ENCODE peak calls at places on chromosomes 1 and 21, in six cellular contexts. N is OCI-LY7, Q is ovary, H is uterus, Y is hepatocyte, T is cardiac muscle cell. I is an unnamed sample. For H3K36me3 and H3K9me3, the result is how much of the 10 kb centered on the place peaks cover.

GRCh38 chr1:101079341-101079740 is 53.8 kb upstream of the DPH5 start:
- DNase-seq in N (no peak), Q (no peak), H (no peak), Y (no peak), T (no peak), I (no peak)

GRCh38 chr1:240074422-240074821 is 17.3 kb upstream of the FMN2 start:
- DNase-seq in N (no peak), Q (no peak), H (no peak), Y (no peak), T (no peak), I (no peak)

GRCh38 chr1:31515936-31516335 is 60.4 kb upstream of the TINAGL1 start:
- DNase-seq in N (no peak), Q (no peak), H (no peak), Y (no peak), T (no peak), I (no peak)

GRCh38 chr1:11793819-11794218 is 11.9 kb downstream of the MTHFR start:
- DNase-seq in N (no peak), Q (no peak), H (no peak), Y (no peak), T (no peak), I (no peak)

GRCh38 chr1:6352138-6352563 is 41.4 kb downstream of the ACOT7 start:
- DNase-seq in N (no peak), Q (no peak), H (no peak), Y (no peak), T (no peak), I (no peak)

GRCh38 chr1:54721719-54722118 is 6.1 kb downstream of the TTC4 start:
- DNase-seq in N (no peak), Q (no peak), H (no peak), Y (no peak), T (no peak), I (no peak)

GRCh38 chr1:26597629-26598039 is 68.1 kb downstream of the RPS6KA1 start:
- DNase-seq in N (peak), Q (no peak), H (no peak), Y (peak), T (peak), I (no peak)

GRCh38 chr1:7060826-7061225 is 275.6 kb downstream of the CAMTA1 start:
- DNase-seq in N (no peak), Q (no peak), H (no peak), Y (no peak), T (no peak), I (no peak)

GRCh38 chr21:15728046-15728445 is 1.7 kb upstream of the USP25 start:
- DNase-seq in N (no peak), Q (no peak), H (no peak), Y (no peak), T (no peak), I (no peak)

GRCh38 chr21:44365251-44365966 is 12.0 kb downstream of the TRPM2 start:
- DNase-seq in N (no peak), Q (no peak), H (no peak), Y (no peak), T (no peak), I (no peak)

GRCh38 chr1:53737648-53738204 is 1.2 kb downstream of the GLIS1 start:
- DNase-seq in N (no peak), Q (no peak), H (no peak), Y (peak), T (no peak), I (peak)

GRCh38 chr1:204545881-204546280 is 29.7 kb downstream of the MDM4 start:
- DNase-seq in N (no peak), Q (no peak), H (no peak), Y (no peak), T (no peak), I (no peak)

GRCh38 chr21:41817228-41817627 is 50.4 kb upstream of the RIPK4 start:
- DNase-seq in N (peak), Q (peak), H (peak), Y (peak), T (peak), I (no peak)

GRCh38 chr1:66770694-66771093 is 18.4 kb downstream of the DYNLT5 start:
- DNase-seq in N (no peak), Q (no peak), H (no peak), Y (no peak), T (no peak), I (no peak)

GRCh38 chr1:18635070-18635577 is 4.5 kb downstream of the PAX7 start:
- DNase-seq in N (no peak), Q (no peak), H (no peak), Y (no peak), T (no peak), I (no peak)

GRCh38 chr1:6868371-6869001 is 83.2 kb downstream of the CAMTA1 start:
- DNase-seq in N (no peak), Q (no peak), H (no peak), Y (no peak), T (no peak), I (no peak)

GRCh38 chr1:41482906-41483895 is 1.3 kb downstream of the EDN2 start:
- DNase-seq in N (no peak), Q (no peak), H (no peak), Y (no peak), T (no peak), I (no peak)

GRCh38 chr1:155463865-155464264 is 98.7 kb downstream of the ASH1L start:
- DNase-seq in N (no peak), Q (no peak), H (no peak), Y (peak), T (peak), I (no peak)

GRCh38 chr1:213573648-213574009 is 414.1 kb upstream of the PROX1 start:
- DNase-seq in N (no peak), Q (no peak), H (no peak), Y (no peak), T (no peak), I (no peak)

GRCh38 chr1:183812686-183813569 is 8.0 kb downstream of the RGL1 start:
- DNase-seq in N (no peak), Q (no peak), H (no peak), Y (peak), T (peak), I (no peak)

GRCh38 chr1:109620396-109620817 is 770 bp downstream of the AMPD2 start:
- DNase-seq in N (no peak), Q (peak), H (peak), Y (peak), T (peak), I (no peak)

GRCh38 chr1:241235236-241235897 is 121.6 kb downstream of the RGS7 start:
- DNase-seq in N (no peak), Q (no peak), H (no peak), Y (peak), T (no peak), I (no peak)

GRCh38 chr1:33327587-33328325 is 6.9 kb upstream of the A3GALT2 start:
- DNase-seq in N (no peak), Q (no peak), H (peak), Y (peak), T (peak), I (peak)
- H3K36me3 ChIP-seq in N (half or more), Q (under half), H (under half), Y (under half), T (half or more), I (half or more)

DNA sequence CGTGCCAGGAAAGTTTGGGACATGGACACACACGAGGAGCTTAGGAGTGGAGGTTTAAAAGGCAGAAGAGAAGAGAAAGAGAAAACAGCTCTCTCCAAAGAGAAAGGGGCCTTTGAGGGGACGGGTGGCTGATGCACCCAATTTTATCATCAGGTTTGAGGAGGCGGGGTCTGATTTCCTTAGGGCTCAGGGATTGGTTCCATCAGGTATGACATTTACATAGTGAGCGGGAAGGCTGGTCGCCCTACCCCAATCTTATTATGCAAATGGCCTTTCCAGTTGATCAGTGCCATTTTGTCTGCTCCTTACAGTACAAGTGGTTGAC is 749.1 kb upstream of the TPTE start:
- DNase-seq in N (no peak), Q (no peak), H (no peak), Y (no peak), T (no peak), I (no peak)
- H3K9me3 ChIP-seq in N (under half), Q (under half), H (under half), Y (under half), T (under half), I (under half)

GRCh38 chr1:162421258-162422194 is 9.6 kb upstream of the SH2D1B start:
- DNase-seq in N (no peak), Q (no peak), H (no peak), Y (no peak), T (peak), I (no peak)
- H3K27ac ChIP-seq in N (no peak), Q (no peak), H (no peak), Y (no peak), T (no peak), I (no peak)

GRCh38 chr21:34790834-34791233 is 122.0 kb downstream of the CLIC6 start:
- DNase-seq in N (no peak), Q (no peak), H (no peak), Y (no peak), T (no peak), I (no peak)

GRCh38 chr21:34794686-34795085 is 125.9 kb downstream of the CLIC6 start:
- DNase-seq in N (no peak), Q (no peak), H (no peak), Y (no peak), T (no peak), I (no peak)

GRCh38 chr21:34793471-34793870 is 124.7 kb downstream of the CLIC6 start:
- DNase-seq in N (no peak), Q (no peak), H (no peak), Y (no peak), T (no peak), I (no peak)

GRCh38 chr21:34791776-34792503 is 123.1 kb downstream of the CLIC6 start:
- DNase-seq in N (no peak), Q (no peak), H (no peak), Y (no peak), T (no peak), I (no peak)

DNA sequence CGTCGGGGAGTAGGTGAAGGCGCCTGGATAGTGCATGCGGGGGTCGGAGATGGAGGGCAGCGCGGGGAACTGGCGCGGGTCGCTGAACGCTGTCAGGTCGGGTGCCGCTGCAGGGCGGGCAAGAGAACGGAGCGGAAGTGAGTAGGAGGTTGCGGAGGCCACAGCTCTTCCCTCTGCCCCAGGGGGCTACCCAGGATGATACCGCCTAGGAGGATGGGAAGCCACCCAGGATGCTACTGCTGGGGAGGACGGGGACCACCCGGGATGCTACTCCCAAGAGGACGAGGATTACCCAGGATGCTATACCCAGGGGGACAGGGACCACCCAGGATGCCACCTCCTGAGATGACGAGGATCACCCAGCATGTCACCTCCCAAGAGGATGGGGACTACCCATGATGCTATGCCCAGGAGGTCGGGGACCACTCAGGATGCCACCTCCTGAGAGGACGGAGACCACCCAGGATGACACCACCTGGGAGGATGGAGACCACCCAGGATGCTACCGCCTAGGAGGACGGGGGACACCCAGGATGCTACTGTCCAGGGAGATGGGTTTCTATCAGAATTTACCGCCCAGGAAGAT is 123.8 kb downstream of the CLIC6 start:
- DNase-seq in N (no peak), Q (no peak), H (no peak), Y (no peak), T (no peak), I (no peak)
- H3K36me3 ChIP-seq in N (under half), Q (under half), H (under half), Y (under half), T (under half), I (under half)

GRCh38 chr1:238823416-238823815 is 563.0 kb upstream of the CHRM3 start:
- DNase-seq in N (no peak), Q (no peak), H (no peak), Y (no peak), T (no peak), I (no peak)
- H3K9me3 ChIP-seq in N (under half), Q (under half), H (under half), Y (under half), T (under half), I (under half)

GRCh38 chr21:16873581-16873980 is 639.3 kb upstream of the CXADR start:
- DNase-seq in N (no peak), Q (no peak), H (no peak), Y (no peak), T (no peak), I (no peak)
- H3K27ac ChIP-seq in N (no peak), Q (no peak), H (no peak), Y (no peak), T (no peak), I (no peak)

DNA sequence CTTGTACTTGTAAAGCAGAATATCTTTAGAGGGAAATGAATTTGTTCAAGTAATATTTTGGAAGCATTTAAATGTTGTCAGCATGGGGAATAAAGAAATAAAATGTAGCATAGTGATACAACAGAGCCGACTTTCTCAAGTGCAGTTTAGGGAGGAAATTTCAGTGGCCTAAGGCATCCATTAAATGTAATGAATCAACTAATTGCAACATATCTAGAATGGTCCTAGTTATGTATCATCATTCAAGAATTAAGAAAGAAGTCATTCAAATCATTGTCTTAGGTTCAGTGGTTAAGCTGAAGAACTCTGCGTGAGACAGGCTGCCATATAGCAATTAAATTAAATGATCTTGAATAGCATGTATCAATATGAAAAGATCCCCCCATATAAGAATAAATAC is 360.7 kb downstream of the TBX15 start:
- DNase-seq in N (no peak), Q (no peak), H (no peak), Y (no peak), T (no peak), I (no peak)
- H3K36me3 ChIP-seq in N (under half), Q (under half), H (under half), Y (under half), T (under half), I (under half)